ENCODE peak calls at places on chromosome 4, in seven cellular contexts. H, Q, W, E, M, B and C are unnamed samples.
A peak's percentile ranks its signal among the peaks of the same experiment; 100 is the strongest.

GRCh38 chr4:77002321-77002720 is 52.8 kb downstream of the SEPTIN11 start:
- DNase-seq in H (no peak), Q (no peak), B (no peak), W (no peak), E (no peak), M (no peak), C (no peak)

GRCh38 chr4:145083891-145084640 is 13.9 kb downstream of the ANAPC10 start:
- DNase-seq in B (no peak), H (no peak), E (peak; percentile 10), W (no peak), M (no peak), Q (no peak), C (no peak)

GRCh38 chr4:100651499-100652165 is 133.8 kb upstream of the EMCN start:
- DNase-seq in H (no peak), W (no peak), E (no peak), M (no peak), B (no peak), Q (no peak), C (no peak)

GRCh38 chr4:186587416-186588018 is 32.1 kb upstream of the MTNR1A start:
- DNase-seq in E (peak; percentile 48), Q (no peak), H (peak; percentile 62), B (peak; percentile 65), M (no peak), W (peak; percentile 15), C (peak; percentile 32)

GRCh38 chr4:144903953-144904711 is 193.9 kb downstream of the ANAPC10 start:
- DNase-seq in H (no peak), B (no peak), Q (no peak), W (no peak), M (no peak), E (no peak), C (no peak)

GRCh38 chr4:86544313-86544966 is 49.7 kb upstream of the PTPN13 start:
- DNase-seq in Q (no peak), H (no peak), E (no peak), B (no peak), W (no peak), M (no peak), C (no peak)

GRCh38 chr4:7970031-7970946 is 30.6 kb upstream of the AFAP1 start:
- DNase-seq in M (no peak), H (peak; percentile 42), W (peak; percentile 56), Q (no peak), B (no peak), E (peak; percentile 76), C (peak; percentile 61)

GRCh38 chr4:143559757-143560147 is 46.2 kb downstream of the SMARCA5 start:
- DNase-seq in W (no peak), E (no peak), H (peak; percentile 53), M (no peak), Q (no peak), B (no peak), C (no peak)

GRCh38 chr4:84647307-84647884 is 64.5 kb downstream of the CDS1 start:
- DNase-seq in H (no peak), B (no peak), W (no peak), E (no peak), M (no peak), Q (peak; percentile 34), C (no peak)

GRCh38 chr4:155972098-155972497 is 18.4 kb upstream of the CTSO start:
- DNase-seq in W (no peak), E (no peak), M (peak; percentile 8), H (no peak), B (no peak), Q (no peak), C (no peak)

GRCh38 chr4:54568184-54568583 is 89.6 kb upstream of the KIT start:
- DNase-seq in H (no peak), W (no peak), M (no peak), E (no peak), Q (no peak), B (no peak), C (no peak)

GRCh38 chr4:792729-793108 is 33.2 kb downstream of the CPLX1 start:
- DNase-seq in M (no peak), W (no peak), H (no peak), B (no peak), E (no peak), Q (no peak), C (no peak)

GRCh38 chr4:47372561-47372960 is 90.9 kb downstream of the COMMD8 start:
- DNase-seq in W (no peak), E (no peak), Q (no peak), B (no peak), M (no peak), H (peak; percentile 21), C (no peak)

GRCh38 chr4:10041036-10041435 is 19.7 kb upstream of the SLC2A9 start:
- DNase-seq in E (no peak), W (no peak), Q (no peak), H (no peak), M (no peak), B (no peak), C (no peak)

GRCh38 chr4:61200195-61200990 is at the start of gene ADGRL3:
- DNase-seq in H (peak; percentile 81), B (no peak), W (peak; percentile 4), M (no peak), Q (peak; percentile 64), E (no peak), C (peak; percentile 4)

GRCh38 chr4:82491251-82491960 is 61.0 kb downstream of the ENOPH1 start:
- DNase-seq in H (no peak), E (no peak), Q (no peak), M (no peak), B (no peak), W (no peak), C (no peak)

GRCh38 chr4:112251044-112251632 is 19.6 kb downstream of the AP1AR start:
- DNase-seq in H (no peak), W (no peak), E (no peak), Q (no peak), M (no peak), B (no peak), C (no peak)

GRCh38 chr4:112247021-112247420 is 15.4 kb downstream of the AP1AR start:
- DNase-seq in E (no peak), H (no peak), W (no peak), Q (no peak), M (no peak), B (no peak), C (no peak)

DNA sequence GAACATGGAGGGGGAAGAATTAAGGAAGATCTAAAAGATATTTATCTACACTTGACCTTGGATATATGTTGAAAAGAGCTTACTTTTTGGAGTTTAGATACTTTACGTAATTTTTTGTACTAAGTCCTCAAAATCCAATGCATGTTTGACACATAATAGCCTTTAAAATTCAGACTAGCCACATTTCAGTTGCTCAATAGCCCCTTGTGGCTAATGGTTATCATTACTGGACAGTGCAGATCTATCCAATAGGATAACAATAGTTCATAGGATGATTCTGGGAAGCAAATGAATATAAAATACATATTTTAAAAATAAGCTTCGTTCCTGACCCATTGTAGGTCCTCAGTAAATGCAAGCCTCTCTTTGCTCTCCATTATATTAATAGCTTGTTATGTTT is 13.8 kb downstream of the AP1AR start:
- DNase-seq in W (no peak), Q (no peak), B (no peak), E (no peak), H (no peak), M (no peak), C (no peak)
- TF ChIP-seq TAF1 in W (no peak), Q (no peak), B (no peak), E (no peak), H (no peak), M (no peak), C (no peak)

GRCh38 chr4:16893141-16893571 is 5.3 kb downstream of the LDB2 start:
- DNase-seq in B (no peak), H (no peak), W (no peak), E (no peak), M (no peak), Q (no peak), C (no peak)

GRCh38 chr4:16890651-16891050 is 7.8 kb downstream of the LDB2 start:
- DNase-seq in H (no peak), W (no peak), Q (no peak), B (no peak), M (no peak), E (no peak), C (no peak)

GRCh38 chr4:16897351-16897750 is 1.1 kb downstream of the LDB2 start:
- DNase-seq in B (no peak), H (no peak), E (no peak), M (no peak), W (no peak), Q (no peak), C (no peak)

GRCh38 chr4:16896871-16897270 is 1.6 kb downstream of the LDB2 start:
- DNase-seq in W (no peak), Q (no peak), M (no peak), B (no peak), E (no peak), H (no peak), C (no peak)

DNA sequence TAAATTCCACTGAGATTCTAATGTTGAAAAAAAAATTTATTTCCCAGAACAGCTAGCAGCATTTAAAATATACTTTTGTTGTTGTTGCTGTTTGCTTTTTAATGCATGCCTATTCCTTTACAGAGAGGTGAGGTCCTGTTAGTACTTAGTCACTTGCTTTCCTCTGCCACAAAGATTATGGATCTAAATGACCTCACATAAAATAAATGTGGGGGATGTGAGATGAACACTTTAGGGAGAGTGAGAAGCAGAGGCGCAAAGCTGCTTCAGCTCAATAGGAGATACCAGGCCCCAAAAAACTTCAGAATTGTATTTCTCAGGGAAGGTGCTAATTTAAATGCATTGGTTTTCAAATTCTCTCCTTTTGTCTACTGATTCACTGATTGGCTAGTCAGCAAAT is 4.0 kb downstream of the LDB2 start:
- DNase-seq in W (no peak), E (no peak), Q (no peak), B (no peak), H (no peak), M (no peak), C (no peak)
- TF ChIP-seq TAF1 in W (no peak), E (no peak), Q (no peak), B (no peak), H (no peak), M (no peak), C (no peak)

GRCh38 chr4:110087116-110087708 is 111.2 kb downstream of the ELOVL6 start:
- DNase-seq in M (no peak), E (no peak), H (no peak), Q (no peak), W (no peak), B (no peak), C (no peak)

GRCh38 chr4:110088670-110089069 is 109.7 kb downstream of the ELOVL6 start:
- DNase-seq in Q (no peak), M (peak; percentile 23), E (no peak), B (no peak), W (no peak), H (no peak), C (no peak)

GRCh38 chr4:110084154-110084553 is 114.3 kb downstream of the ELOVL6 start:
- DNase-seq in B (no peak), W (no peak), E (no peak), H (no peak), Q (no peak), M (no peak), C (no peak)

DNA sequence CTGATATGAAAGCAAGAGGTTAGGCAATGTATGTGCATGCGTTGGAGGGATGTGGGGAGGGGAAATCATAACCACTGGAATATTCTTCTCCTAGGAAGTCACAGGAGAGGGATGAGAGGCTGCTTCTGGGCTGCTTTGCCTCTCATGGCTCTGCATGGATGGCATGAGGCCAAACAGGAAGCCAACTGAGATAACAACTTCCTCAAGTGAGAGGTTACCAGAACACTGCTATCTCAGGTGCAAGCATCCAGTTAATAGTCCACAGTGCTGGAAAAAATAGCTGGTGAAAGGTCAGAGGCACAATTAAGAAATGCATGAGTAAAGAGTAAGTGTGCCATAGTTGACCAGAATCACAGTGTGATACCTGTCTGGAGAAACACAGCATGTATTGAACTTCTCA is 113.3 kb downstream of the ELOVL6 start:
- DNase-seq in E (peak; percentile 7), W (no peak), Q (no peak), B (no peak), M (no peak), H (no peak), C (no peak)
- TF ChIP-seq TAF1 in E (no peak), W (no peak), Q (no peak), B (no peak), M (no peak), H (no peak), C (no peak)

GRCh38 chr4:39320381-39321115 is 45.6 kb downstream of the RFC1 start:
- DNase-seq in H (no peak), W (no peak), B (no peak), M (no peak), Q (no peak), E (no peak), C (no peak)
- TF ChIP-seq TAF1 in H (no peak), W (no peak), B (no peak), M (no peak), Q (no peak), E (no peak), C (no peak)